ENCODE peak calls at places on chromosomes 5 and 9, in seven cellular contexts. L is cardiac muscle cell; C is CD4-positive, alpha-beta memory T cell; B is mucosa of descending colon; O is CD4-positive, alpha-beta T cell; Y is uterus; R is AG04450. P is an unnamed sample. For H3K9me3, the result is how much of the 10 kb centered on the place peaks cover.

GRCh38 chr5:84181093-84181492 is 203.6 kb downstream of the EDIL3 start:
- DNase-seq in L (peak), C (no peak), B (no peak), O (no peak), Y (no peak), R (no peak), P (no peak)

GRCh38 chr5:669842-670395 is 23.2 kb downstream of the TPPP start:
- DNase-seq in L (no peak), C (no peak), B (no peak), O (no peak), Y (no peak), R (no peak), P (no peak)

GRCh38 chr9:109771796-109772525 is 8.0 kb upstream of the PALM2AKAP2 start:
- DNase-seq in L (peak), C (no peak), B (no peak), O (no peak), Y (peak), R (no peak), P (no peak)

GRCh38 chr9:120016231-120016630 is 563.7 kb downstream of the CDK5RAP2 start:
- DNase-seq in L (no peak), C (no peak), B (no peak), O (no peak), Y (no peak), R (no peak), P (no peak)

GRCh38 chr5:175659546-175660248 is 1.8 kb downstream of the HRH2 start:
- DNase-seq in L (no peak), C (no peak), B (no peak), O (no peak), Y (no peak), R (no peak), P (no peak)

GRCh38 chr9:74412236-74412979 is 84.7 kb upstream of the RORB start:
- DNase-seq in L (no peak), C (no peak), B (no peak), O (no peak), Y (no peak), R (no peak), P (no peak)

GRCh38 chr9:117325110-117325788 is 89.6 kb downstream of the ASTN2 start:
- DNase-seq in L (no peak), C (no peak), B (no peak), O (no peak), Y (no peak), R (no peak), P (no peak)

GRCh38 chr5:52560366-52560765 is 227.3 kb upstream of the ITGA1 start:
- DNase-seq in L (no peak), C (peak), B (no peak), O (no peak), Y (no peak), R (no peak), P (no peak)

GRCh38 chr5:101425345-101425744 is 522.3 kb upstream of the ST8SIA4 start:
- DNase-seq in L (no peak), C (no peak), B (no peak), O (no peak), Y (no peak), R (no peak), P (no peak)

GRCh38 chr9:123322771-123323481 is 33.1 kb upstream of the CRB2 start:
- DNase-seq in L (no peak), C (peak), B (no peak), O (peak), Y (no peak), R (no peak), P (no peak)

GRCh38 chr9:133375116-133375723 is 640 bp downstream of the SURF4 start:
- DNase-seq in L (peak), C (no peak), B (no peak), O (no peak), Y (no peak), R (no peak), P (no peak)

GRCh38 chr5:112703866-112704820 is 33.5 kb upstream of the APC start:
- DNase-seq in L (peak), C (no peak), B (no peak), O (no peak), Y (no peak), R (no peak), P (no peak)

GRCh38 chr5:97297063-97297715 is 114.1 kb upstream of the RIOK2 start:
- DNase-seq in L (peak), C (no peak), B (no peak), O (no peak), Y (no peak), R (no peak), P (no peak)

GRCh38 chr9:93503381-93503780 is 50.0 kb upstream of the FAM120AOS start:
- DNase-seq in L (no peak), C (no peak), B (no peak), O (no peak), Y (no peak), R (no peak), P (no peak)

GRCh38 chr5:31583129-31583528 is 51.0 kb downstream of the C5orf22 start:
- DNase-seq in L (no peak), C (no peak), B (no peak), O (no peak), Y (no peak), R (no peak), P (no peak)

GRCh38 chr9:21404146-21404545 is 4.8 kb upstream of the IFNA8 start:
- DNase-seq in L (no peak), C (no peak), B (no peak), O (no peak), Y (no peak), R (no peak), P (no peak)

GRCh38 chr9:128688501-128689292 is at the start of gene SET:
- DNase-seq in L (peak), C (peak), B (peak), O (peak), Y (peak), R (peak), P (peak)

GRCh38 chr9:107243757-107244156 is 39.3 kb upstream of the RAD23B start:
- DNase-seq in L (no peak), C (no peak), B (no peak), O (no peak), Y (no peak), R (no peak), P (no peak)

GRCh38 chr9:100295240-100295639 is 57.5 kb downstream of the TEX10 start:
- DNase-seq in L (no peak), C (no peak), B (no peak), O (no peak), Y (no peak), R (no peak), P (no peak)

GRCh38 chr5:109347252-109347888 is 62.4 kb downstream of the PJA2 start:
- DNase-seq in L (no peak), C (no peak), B (peak), O (no peak), Y (no peak), R (no peak), P (no peak)

GRCh38 chr5:33973271-33973670 is 11.2 kb downstream of the SLC45A2 start:
- DNase-seq in L (no peak), C (no peak), B (no peak), O (no peak), Y (no peak), R (no peak), P (no peak)

GRCh38 chr9:124280176-124280691 is 22.5 kb downstream of the NEK6 start:
- DNase-seq in L (peak), C (no peak), B (no peak), O (no peak), Y (peak), R (no peak), P (no peak)

GRCh38 chr5:167877924-167878323 is 413.5 kb upstream of the WWC1 start:
- DNase-seq in L (no peak), C (no peak), B (no peak), O (no peak), Y (no peak), R (no peak), P (no peak)

GRCh38 chr5:167877319-167877718 is 414.1 kb upstream of the WWC1 start:
- DNase-seq in L (no peak), C (no peak), B (no peak), O (no peak), Y (no peak), R (no peak), P (no peak)
- H3K9me3 ChIP-seq in L (under half), C (under half), B (under half), O (under half), Y (under half), R (under half), P (under half)

GRCh38 chr5:4007001-4007400 is 411.4 kb downstream of the IRX1 start:
- DNase-seq in L (no peak), C (no peak), B (no peak), O (no peak), Y (no peak), R (no peak), P (no peak)
- H3K9me3 ChIP-seq in L (under half), C (under half), B (under half), O (under half), Y (under half), R (half or more), P (under half)

GRCh38 chr9:96762562-96762961 is 15.3 kb downstream of the ZNF510 start:
- DNase-seq in L (no peak), C (no peak), B (no peak), O (no peak), Y (no peak), R (no peak), P (no peak)
- H3K9me3 ChIP-seq in L (under half), C (half or more), B (half or more), O (half or more), Y (under half), R (under half), P (half or more)

DNA sequence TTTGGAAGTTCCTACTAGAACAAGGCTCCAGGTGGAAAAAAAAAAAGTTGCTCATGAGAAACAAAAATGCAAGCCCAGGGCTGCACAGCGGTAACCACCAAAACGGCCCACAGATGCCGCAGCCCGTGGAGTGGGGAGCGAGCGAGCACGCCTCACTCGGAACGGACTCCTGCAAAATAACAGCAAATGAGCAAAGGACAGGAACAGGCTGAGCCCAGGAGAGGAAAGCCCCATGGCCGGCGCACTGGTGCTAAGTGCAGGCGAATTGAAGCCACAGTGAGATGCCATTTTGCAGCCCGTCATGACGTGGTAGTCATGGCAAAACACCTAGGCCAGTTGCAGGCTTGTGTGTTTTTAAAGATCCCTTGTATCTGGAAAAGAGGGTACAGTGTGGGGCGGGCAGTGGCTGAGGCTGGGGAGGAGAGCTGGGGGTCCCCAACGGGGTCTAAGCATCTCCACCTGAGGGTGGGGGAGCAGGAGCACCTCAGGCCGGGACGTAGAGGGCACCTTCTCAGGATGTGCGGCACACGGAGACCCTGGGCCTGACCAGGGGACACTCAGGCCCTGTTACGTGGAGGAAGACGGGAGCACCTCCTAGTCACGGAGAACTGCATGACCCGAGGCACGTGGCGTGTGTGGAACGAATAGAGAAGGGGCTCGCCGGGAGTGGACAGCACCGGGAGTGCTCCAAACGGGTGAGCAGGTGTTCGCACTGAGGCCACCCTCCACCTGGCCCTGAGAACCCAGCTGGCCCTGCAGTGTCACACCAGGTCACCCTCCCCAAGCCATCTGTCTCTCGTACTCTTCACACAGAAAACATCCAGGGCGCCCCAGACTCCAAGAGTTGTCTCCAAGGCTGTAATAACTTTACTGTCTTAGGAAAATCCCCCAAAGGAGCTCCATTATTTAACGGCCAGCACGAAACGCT is 10.7 kb downstream of the GRM6 start:
- DNase-seq in L (no peak), C (no peak), B (no peak), O (no peak), Y (no peak), R (no peak), P (no peak)
- H3K9me3 ChIP-seq in L (under half), C (under half), B (half or more), O (under half), Y (under half), R (half or more), P (under half)

GRCh38 chr5:60226128-60226527 is 332.6 kb upstream of the PDE4D start:
- DNase-seq in L (no peak), C (no peak), B (no peak), O (no peak), Y (no peak), R (no peak), P (no peak)

GRCh38 chr5:60229786-60230185 is 336.3 kb upstream of the PDE4D start:
- DNase-seq in L (no peak), C (no peak), B (no peak), O (no peak), Y (no peak), R (no peak), P (no peak)

GRCh38 chr5:60232051-60232794 is 338.7 kb upstream of the PDE4D start:
- DNase-seq in L (no peak), C (no peak), B (no peak), O (no peak), Y (no peak), R (no peak), P (no peak)

GRCh38 chr5:60223342-60223741 is 329.8 kb upstream of the PDE4D start:
- DNase-seq in L (no peak), C (no peak), B (no peak), O (no peak), Y (no peak), R (no peak), P (no peak)

GRCh38 chr5:60228676-60229075 is 335.1 kb upstream of the PDE4D start:
- DNase-seq in L (no peak), C (no peak), B (no peak), O (no peak), Y (no peak), R (no peak), P (no peak)
- H3K9me3 ChIP-seq in L (under half), C (under half), B (under half), O (under half), Y (under half), R (under half), P (under half)

GRCh38 chr9:138123086-138123485 is 245.5 kb downstream of the CACNA1B start:
- DNase-seq in L (no peak), C (no peak), B (no peak), O (no peak), Y (no peak), R (no peak), P (no peak)
- H3K9me3 ChIP-seq in L (under half), C (under half), B (under half), O (under half), Y (under half), R (half or more), P (under half)

GRCh38 chr5:141413540-141414069 is 818 bp downstream of the PCDHGA10 start:
- DNase-seq in L (no peak), C (no peak), B (peak), O (no peak), Y (no peak), R (no peak), P (no peak)
- H3K9me3 ChIP-seq in L (under half), C (under half), B (half or more), O (under half), Y (under half), R (half or more), P (under half)

GRCh38 chr9:81361311-81361710 is 328.0 kb downstream of the TLE1 start:
- DNase-seq in L (no peak), C (no peak), B (no peak), O (no peak), Y (no peak), R (no peak), P (no peak)

GRCh38 chr9:81369136-81369535 is 320.2 kb downstream of the TLE1 start:
- DNase-seq in L (no peak), C (no peak), B (no peak), O (no peak), Y (no peak), R (no peak), P (no peak)

DNA sequence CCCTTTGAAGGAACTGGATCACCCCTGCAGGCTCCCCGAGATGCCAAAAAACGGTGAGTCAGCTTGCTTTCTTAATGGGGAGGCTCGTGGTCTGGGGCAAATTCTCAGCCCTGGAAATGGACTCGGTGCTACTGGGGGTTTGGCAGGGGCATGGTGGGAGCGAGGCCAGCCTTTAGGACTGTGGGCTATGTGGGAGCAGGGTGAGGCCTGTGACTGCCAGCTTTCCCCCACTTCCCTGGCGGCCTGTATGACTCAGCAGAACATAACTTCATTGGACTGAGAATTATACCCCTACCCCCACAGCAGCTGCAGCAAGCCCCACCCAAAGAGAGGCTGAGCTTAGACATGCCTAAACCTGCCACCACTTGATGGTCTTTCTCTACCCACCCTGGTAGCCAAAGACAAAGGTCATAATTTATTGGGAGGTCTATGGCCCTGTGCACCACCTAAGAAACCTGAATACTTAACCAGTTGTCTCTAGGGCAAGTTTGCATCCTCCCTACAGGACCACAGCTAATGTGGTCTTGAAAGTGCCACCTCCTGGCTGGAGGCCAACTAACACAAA is 325.3 kb downstream of the TLE1 start:
- DNase-seq in L (no peak), C (no peak), B (no peak), O (no peak), Y (no peak), R (no peak), P (no peak)
- H3K9me3 ChIP-seq in L (under half), C (under half), B (under half), O (under half), Y (under half), R (under half), P (under half)

P was measured in T-helper 17 cell.